ENCODE peak calls at places on chromosomes 4 and X, in seven cellular contexts. X is stomach, E is IMR-90, V is dorsolateral prefrontal cortex, K is aorta, J is fibroblast of mammary gland, U is K562. O is an unnamed sample.
A peak's percentile ranks its signal among the peaks of the same experiment; 100 is the strongest.

GRCh38 chrX:30793075-30793766 is 95.8 kb downstream of the TAB3 start:
- DNase-seq in K (no peak), E (no peak), V (no peak), J (no peak), X (peak; percentile 15), U (no peak), O (no peak)

GRCh38 chr4:156662921-156663320 is 308.7 kb downstream of the PDGFC start:
- DNase-seq in E (no peak), V (no peak), X (no peak), U (no peak), K (no peak), J (peak; percentile 41), O (no peak)

GRCh38 chrX:110407910-110408545 is 49.4 kb downstream of the RTL9 start:
- DNase-seq in V (no peak), E (peak; percentile 71), J (peak; percentile 78), K (no peak), U (peak; percentile 82), X (no peak), O (peak; percentile 80)

GRCh38 chrX:153421856-153422255 is 10.6 kb downstream of the ZFP92 start:
- DNase-seq in X (no peak), U (no peak), K (no peak), E (no peak), V (no peak), J (no peak), O (no peak)

GRCh38 chr4:47831026-47831689 is 6.7 kb downstream of the CORIN start:
- DNase-seq in K (no peak), V (no peak), X (no peak), E (no peak), U (no peak), J (no peak), O (no peak)

GRCh38 chrX:108070891-108071290 is 20.5 kb downstream of the PSMD10 start:
- DNase-seq in X (no peak), U (no peak), K (no peak), E (peak; percentile 88), J (peak; percentile 75), V (no peak), O (no peak)

GRCh38 chr4:105714071-105714521 is 5.5 kb downstream of the GSTCD start:
- DNase-seq in U (no peak), V (no peak), E (no peak), K (no peak), J (peak; percentile 18), X (no peak), O (no peak)

GRCh38 chrX:40015693-40016092 is 82.1 kb downstream of the BCOR start:
- DNase-seq in V (no peak), J (no peak), K (no peak), E (no peak), X (no peak), U (no peak), O (no peak)

GRCh38 chr4:119540249-119540648 is 88.4 kb downstream of the PDE5A start:
- DNase-seq in U (no peak), E (peak; percentile 64), J (no peak), V (no peak), K (no peak), X (no peak), O (no peak)

GRCh38 chr4:186617921-186618320 is 62.6 kb upstream of the MTNR1A start:
- DNase-seq in E (peak; percentile 54), X (no peak), V (no peak), U (no peak), J (peak; percentile 67), K (no peak), O (no peak)

GRCh38 chrX:154351183-154352011 is 23.0 kb downstream of the FLNA start:
- DNase-seq in E (no peak), K (peak; percentile 40), V (no peak), J (no peak), X (no peak), U (no peak), O (no peak)

GRCh38 chr4:176443646-176444409 is 124.1 kb downstream of the SPCS3 start:
- DNase-seq in E (no peak), V (no peak), U (no peak), X (no peak), J (peak; percentile 67), K (no peak), O (no peak)

GRCh38 chr4:18524667-18525066 is 503.1 kb upstream of the LCORL start:
- DNase-seq in V (no peak), J (no peak), X (peak; percentile 52), E (no peak), K (no peak), U (no peak), O (no peak)

GRCh38 chr4:15586046-15586445 is 69.1 kb downstream of the FBXL5 start:
- DNase-seq in J (peak; percentile 46), X (no peak), K (no peak), V (no peak), U (no peak), E (no peak), O (no peak)

GRCh38 chr4:36761625-36762024 is 480.2 kb downstream of the DTHD1 start:
- DNase-seq in U (no peak), K (no peak), E (no peak), J (no peak), X (no peak), V (no peak), O (no peak)

GRCh38 chr4:47373174-47373573 is 90.3 kb downstream of the COMMD8 start:
- DNase-seq in V (no peak), U (no peak), X (no peak), K (no peak), J (no peak), E (no peak), O (no peak)

GRCh38 chr4:46950826-46951225 is 41.8 kb upstream of the COX7B2 start:
- DNase-seq in E (peak; percentile 31), X (no peak), V (no peak), J (no peak), U (no peak), K (no peak), O (no peak)

GRCh38 chr4:42404001-42404400 is 6.7 kb downstream of the SHISA3 start:
- DNase-seq in K (no peak), X (no peak), E (no peak), J (no peak), U (no peak), V (no peak), O (no peak)

GRCh38 chr4:36363024-36363423 is 81.6 kb downstream of the DTHD1 start:
- DNase-seq in X (no peak), K (no peak), J (no peak), E (no peak), U (no peak), V (no peak), O (no peak)

GRCh38 chr4:3532714-3533336 is 603 bp upstream of the LRPAP1 start:
- DNase-seq in J (no peak), E (no peak), V (no peak), X (no peak), K (no peak), U (no peak), O (no peak)

GRCh38 chr4:8025668-8026067 is 86.0 kb upstream of the AFAP1 start:
- DNase-seq in E (no peak), V (no peak), K (no peak), X (no peak), U (no peak), J (no peak), O (no peak)

GRCh38 chrX:49727847-49728246 is 32.1 kb upstream of the PAGE1 start:
- DNase-seq in E (no peak), V (no peak), U (no peak), J (no peak), X (no peak), K (no peak), O (no peak)

GRCh38 chrX:10101269-10101668 is 55.5 kb upstream of the CLCN4 start:
- DNase-seq in X (no peak), K (no peak), E (peak; percentile 40), J (no peak), U (no peak), V (no peak), O (no peak)

GRCh38 chr4:108120789-108121188 is 47.9 kb downstream of the LEF1 start:
- DNase-seq in X (no peak), J (no peak), V (no peak), U (no peak), K (no peak), E (no peak), O (no peak)

GRCh38 chr4:108116423-108117168 is 52.1 kb downstream of the LEF1 start:
- DNase-seq in K (no peak), V (no peak), J (no peak), X (no peak), U (no peak), E (no peak), O (no peak)

GRCh38 chr4:108117473-108118182 is 51.1 kb downstream of the LEF1 start:
- DNase-seq in V (no peak), K (no peak), X (no peak), E (no peak), J (no peak), U (peak; percentile 41), O (no peak)

GRCh38 chr4:108119199-108119800 is 49.4 kb downstream of the LEF1 start:
- DNase-seq in J (no peak), U (no peak), E (no peak), V (no peak), K (no peak), X (no peak), O (no peak)

DNA sequence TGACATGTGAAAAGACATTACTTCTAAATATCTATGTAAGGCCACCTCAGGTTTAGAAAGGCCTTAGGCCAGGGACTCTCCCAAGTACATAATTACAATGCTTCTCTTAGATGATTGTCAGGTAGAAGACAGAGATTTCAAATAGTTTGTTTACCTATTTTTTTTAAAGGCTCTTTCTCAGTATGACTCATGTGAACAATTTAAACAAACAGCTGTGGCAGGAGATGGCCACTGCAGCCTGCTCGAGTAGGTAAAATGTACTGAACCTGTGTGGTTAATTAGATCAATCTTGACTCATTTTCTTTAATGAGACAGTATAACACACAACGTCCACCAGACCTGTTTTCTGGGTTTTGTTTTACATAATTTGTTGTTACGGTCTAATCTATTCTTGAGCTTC is 50.2 kb downstream of the LEF1 start:
- DNase-seq in E (no peak), V (no peak), K (no peak), U (peak; percentile 44), J (no peak), X (no peak), O (no peak)
- H3K4me3 ChIP-seq in E (no peak overlapping the region), V (no peak overlapping the region), K (no peak overlapping the region), U (no peak overlapping the region), J (no peak overlapping the region), X (no peak overlapping the region), O (no peak overlapping the region)

GRCh38 chr4:158164849-158165248 is 8.0 kb downstream of the GASK1B start:
- DNase-seq in J (no peak), U (no peak), V (no peak), E (no peak), X (no peak), K (no peak), O (no peak)
- H3K4me3 ChIP-seq in J (no peak overlapping the region), U (no peak overlapping the region), V (peak overlapping the region; percentile 33), E (no peak overlapping the region), X (no peak overlapping the region), K (peak overlapping the region; percentile 89), O (peak overlapping the region; percentile 18)

GRCh38 chr4:99679204-99679603 is 21.6 kb upstream of the C4orf54 start:
- DNase-seq in U (no peak), E (no peak), V (no peak), J (no peak), X (no peak), K (no peak), O (peak; percentile 13)
- H3K4me3 ChIP-seq in U (no peak overlapping the region), E (no peak overlapping the region), V (no peak overlapping the region), J (no peak overlapping the region), X (no peak overlapping the region), K (no peak overlapping the region), O (no peak overlapping the region)

DNA sequence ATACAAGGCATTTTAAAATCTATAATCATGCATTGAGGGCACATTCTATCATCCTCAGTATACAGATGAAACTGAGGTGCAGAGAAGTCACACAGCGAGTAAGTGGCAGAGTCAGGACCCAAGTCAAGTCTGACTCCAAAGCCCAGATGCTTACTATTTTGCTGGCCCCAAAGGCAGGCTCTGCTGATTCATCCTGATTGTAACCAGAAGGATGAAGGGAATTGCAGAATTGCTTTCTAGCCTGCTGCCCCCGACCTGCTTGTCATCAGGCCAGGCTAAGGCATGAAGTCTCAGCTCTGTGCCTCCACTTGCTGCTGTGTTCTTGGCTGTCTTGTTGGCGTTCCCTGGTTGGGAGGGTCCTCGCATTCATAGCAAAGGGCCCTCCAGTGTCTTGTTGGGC is 62.7 kb downstream of the SLC9A6 start:
- DNase-seq in U (no peak), X (no peak), V (no peak), K (no peak), J (peak; percentile 77), E (peak; percentile 55), O (no peak)
- H3K4me3 ChIP-seq in U (no peak overlapping the region), X (no peak overlapping the region), V (no peak overlapping the region), K (no peak overlapping the region), J (no peak overlapping the region), E (no peak overlapping the region), O (no peak overlapping the region)

O was measured in HAP-1.